ENCODE peak calls at places on chromosomes 2 and 18, in four cellular contexts. P is GM12865, I is fibroblast of lung, M is foreskin fibroblast. V is an unnamed sample.

GRCh38 chr2:96952976-96953610 is 33.3 kb downstream of the FAM178B start:
- DNase-seq in I (peak; percentile 43), P (no peak), M (no peak), V (no peak)

GRCh38 chr2:62627667-62628066 is 77.8 kb upstream of the EHBP1 start:
- DNase-seq in P (no peak), I (no peak), M (no peak), V (no peak)

GRCh38 chr2:202918860-202919259 is 6.8 kb downstream of the CARF start:
- DNase-seq in P (no peak), M (no peak), I (no peak), V (no peak)

GRCh38 chr2:18752022-18752493 is 162.7 kb upstream of the NT5C1B start:
- DNase-seq in I (no peak), P (no peak), M (no peak), V (peak; percentile 46)

GRCh38 chr18:10400534-10400933 is 53.9 kb upstream of the APCDD1 start:
- DNase-seq in P (peak; percentile 48), M (no peak), I (no peak), V (no peak)

GRCh38 chr18:31929273-31929672 is 13.7 kb downstream of the TRAPPC8 start:
- DNase-seq in M (no peak), I (no peak), P (no peak), V (no peak)

GRCh38 chr18:36692909-36693308 is 135.9 kb downstream of the TPGS2 start:
- DNase-seq in I (peak; percentile 85), P (no peak), M (peak; percentile 50), V (no peak)

GRCh38 chr18:65754121-65754520 is 3.3 kb downstream of the CDH7 start:
- DNase-seq in P (no peak), M (no peak), I (peak; percentile 44), V (no peak)

GRCh38 chr2:21944536-21944935 is 820.8 kb downstream of the TDRD15 start:
- DNase-seq in I (no peak), M (no peak), P (no peak), V (no peak)

GRCh38 chr2:96148410-96149217 is 3.4 kb upstream of the DUSP2 start:
- DNase-seq in I (peak; percentile 94), M (peak; percentile 82), P (peak; percentile 89), V (peak; percentile 89)

GRCh38 chr2:177782613-177783012 is 290.0 kb downstream of the PDE11A start:
- DNase-seq in I (no peak), M (no peak), P (no peak), V (no peak)

GRCh38 chr2:71498261-71498701 is 44.9 kb downstream of the DYSF start:
- DNase-seq in I (peak; percentile 98), M (peak; percentile 16), P (no peak), V (peak; percentile 98)

GRCh38 chr2:75035444-75036353 is 77.3 kb downstream of the POLE4 start:
- DNase-seq in P (no peak), M (no peak), I (peak; percentile 25), V (peak; percentile 90)

GRCh38 chr2:36650031-36650430 is 46.5 kb upstream of the VIT start:
- DNase-seq in M (peak; percentile 84), P (peak; percentile 70), I (peak; percentile 63), V (peak; percentile 54)

GRCh38 chr2:152098033-152098797 is 629 bp downstream of the CACNB4 start:
- DNase-seq in I (no peak), M (peak; percentile 16), P (peak; percentile 20), V (peak; percentile 17)

GRCh38 chr2:138752231-138752956 is 27.8 kb downstream of the NXPH2 start:
- DNase-seq in P (no peak), M (no peak), I (peak; percentile 87), V (peak; percentile 8)

GRCh38 chr2:176999331-176999730 is 213.3 kb upstream of the HNRNPA3 start:
- DNase-seq in P (peak; percentile 69), I (peak; percentile 15), M (no peak), V (peak; percentile 17)

GRCh38 chr2:88170472-88170892 is 336 bp downstream of the THNSL2 start:
- DNase-seq in M (no peak), I (no peak), P (no peak), V (peak; percentile 14)

GRCh38 chr2:221780281-221780688 is 208.2 kb upstream of the EPHA4 start:
- DNase-seq in I (peak; percentile 84), M (no peak), P (no peak), V (peak; percentile 4)

GRCh38 chr18:31102020-31102684 is at the start of gene DSC2:
- DNase-seq in P (no peak), I (peak; percentile 11), M (no peak), V (no peak)

GRCh38 chr2:221104391-221104811 is 467.7 kb downstream of the EPHA4 start:
- DNase-seq in M (no peak), P (peak; percentile 37), I (peak; percentile 73), V (peak; percentile 42)

GRCh38 chr2:29273704-29274611 is 158.7 kb downstream of the CLIP4 start:
- DNase-seq in I (peak; percentile 17), M (no peak), P (no peak), V (no peak)

GRCh38 chr2:55022486-55022885 is 27.8 kb downstream of the RTN4 start:
- DNase-seq in M (no peak), I (no peak), P (no peak), V (no peak)

GRCh38 chr18:3154214-3154613 is 65.6 kb downstream of the MYOM1 start:
- DNase-seq in I (no peak), M (no peak), P (no peak), V (no peak)

GRCh38 chr18:24397694-24398365 is at the start of gene OSBPL1A:
- DNase-seq in P (peak; percentile 39), I (peak; percentile 91), M (peak; percentile 95), V (peak; percentile 96)

GRCh38 chr2:86031151-86031550 is 74.5 kb downstream of the POLR1A start:
- DNase-seq in M (no peak), P (no peak), I (no peak), V (no peak)

DNA sequence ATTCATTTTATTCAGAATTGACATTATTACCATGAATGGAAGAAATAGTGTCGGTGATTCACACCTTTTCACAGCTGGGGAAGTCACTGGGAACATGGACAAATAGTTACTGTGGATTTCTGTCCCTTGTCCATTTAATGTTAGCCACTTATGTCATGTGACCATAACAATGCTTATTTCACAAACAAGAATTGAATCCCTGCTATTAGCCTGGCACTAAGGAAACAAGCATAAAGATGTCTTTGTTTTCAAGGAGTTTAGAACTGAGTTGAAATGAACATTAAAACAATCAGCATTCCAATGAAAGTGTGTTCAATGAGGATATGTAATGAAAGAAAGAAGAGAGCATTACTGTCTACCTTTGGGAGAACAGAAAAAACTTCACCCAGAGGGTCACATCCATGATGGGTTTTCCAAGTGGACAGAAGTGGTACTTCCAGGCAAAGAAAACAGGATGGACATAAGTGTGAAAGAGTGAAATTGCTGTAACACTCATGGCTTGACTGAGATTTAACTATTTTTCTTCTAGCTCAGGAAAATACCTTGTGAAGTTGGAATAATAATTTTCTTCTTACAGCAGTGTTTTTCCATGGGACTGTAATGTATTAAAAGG is 324.5 kb upstream of the UBE2E3 start:
- DNase-seq in M (no peak), P (no peak), I (no peak), V (no peak)
- TF ChIP-seq CTCF in M (no peak), P (no peak), I (peak; percentile 42), V (peak; percentile 43)

GRCh38 chr2:110677080-110677479 is 783 bp downstream of the BUB1 start:
- DNase-seq in I (no peak), P (no peak), M (no peak), V (no peak)

GRCh38 chr2:110677530-110678456 is at the start of gene BUB1:
- DNase-seq in I (peak; percentile 94), P (peak; percentile 98), M (peak; percentile 95), V (peak; percentile 98)

GRCh38 chr2:110675679-110676078 is 2.2 kb downstream of the BUB1 start:
- DNase-seq in M (no peak), P (no peak), I (no peak), V (no peak)

GRCh38 chr2:110673201-110673600 is 4.7 kb downstream of the BUB1 start:
- DNase-seq in M (no peak), P (no peak), I (no peak), V (no peak)

GRCh38 chr2:110674620-110675555 is 3.0 kb downstream of the BUB1 start:
- DNase-seq in P (peak; percentile 96), M (no peak), I (peak; percentile 54), V (peak; percentile 72)
- H3K4me3 ChIP-seq in P (peak overlapping the region; percentile 93), M (no peak overlapping the region), I (no peak overlapping the region), V (no peak overlapping the region)

DNA sequence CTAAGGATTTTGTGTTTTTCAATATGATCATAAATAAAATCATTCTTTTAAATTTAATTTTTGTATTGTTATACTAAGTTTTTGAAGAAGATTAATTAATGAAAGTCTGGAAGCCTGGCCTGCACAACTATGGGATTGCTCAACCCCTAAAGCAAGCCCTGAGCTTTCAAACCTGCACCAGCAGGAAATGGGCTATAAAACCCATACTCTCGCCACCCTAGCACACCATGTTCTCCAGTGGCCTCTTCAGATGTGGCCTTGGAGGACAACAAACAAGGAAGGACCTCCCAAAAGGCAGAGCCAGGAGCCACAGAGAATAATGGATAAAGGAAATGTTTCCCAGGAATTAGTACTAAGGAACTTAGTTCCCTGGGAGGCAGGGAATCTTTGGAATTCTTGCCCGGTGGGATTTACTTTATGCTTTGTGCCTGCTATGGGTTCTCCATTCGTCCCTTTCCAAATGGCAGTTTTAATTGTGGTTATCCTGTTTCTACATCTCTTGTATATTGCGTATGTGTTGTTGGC is 212.5 kb downstream of the ZFP36L2 start:
- DNase-seq in M (no peak), P (no peak), I (no peak), V (no peak)
- TF ChIP-seq CTCF in M (no peak), P (no peak), I (no peak), V (no peak)

GRCh38 chr2:14082640-14083039 is 549.9 kb upstream of the LRATD1 start:
- DNase-seq in M (no peak), P (no peak), I (no peak), V (no peak)
- H3K4me3 ChIP-seq in M (no peak overlapping the region), P (no peak overlapping the region), I (no peak overlapping the region), V (no peak overlapping the region)

GRCh38 chr2:181058378-181059269 is 78.2 kb downstream of the UBE2E3 start:
- DNase-seq in M (no peak), I (no peak), P (peak; percentile 74), V (peak; percentile 70)
- TF ChIP-seq CTCF in M (peak; percentile 38), I (peak; percentile 55), P (peak; percentile 65), V (peak; percentile 70)

GRCh38 chr2:198040820-198041219 is 236.4 kb downstream of the PLCL1 start:
- DNase-seq in P (no peak), I (no peak), M (no peak), V (no peak)
- H3K4me3 ChIP-seq in P (no peak overlapping the region), I (no peak overlapping the region), M (no peak overlapping the region), V (no peak overlapping the region)

GRCh38 chr18:48028081-48028480 is 97.6 kb upstream of the SMAD2 start:
- DNase-seq in M (no peak), I (no peak), P (no peak), V (no peak)
- TF ChIP-seq CTCF in M (no peak), I (no peak), P (no peak), V (peak; percentile 9)